ENCODE peak calls at places on chromosome 15, in five cellular contexts. Z, K, J, W and B are unnamed samples.

GRCh38 chr15:43218908-43219706 is 1.7 kb downstream of the EPB42 start:
- DNase-seq in Z (no peak), W (no peak), J (peak), K (no peak), B (peak)

GRCh38 chr15:68200016-68200861 is 4.9 kb downstream of the CALML4 start:
- DNase-seq in K (no peak), W (no peak), J (no peak), Z (no peak), B (no peak)

GRCh38 chr15:32870240-32871033 is 152.6 kb downstream of the GREM1 start:
- DNase-seq in K (no peak), J (no peak), Z (no peak), W (no peak), B (peak)

GRCh38 chr15:80419546-80419945 is 15.4 kb downstream of the ARNT2 start:
- DNase-seq in J (no peak), Z (no peak), K (no peak), W (no peak), B (peak)

GRCh38 chr15:83654379-83655236 is 685 bp downstream of the ADAMTSL3 start:
- DNase-seq in K (peak), Z (no peak), W (no peak), J (no peak), B (no peak)

GRCh38 chr15:78904599-78905358 is 32.1 kb downstream of the MORF4L1 start:
- DNase-seq in K (no peak), Z (no peak), W (no peak), J (no peak), B (no peak)

GRCh38 chr15:95930659-95931375 is 399.7 kb upstream of the NR2F2 start:
- DNase-seq in J (no peak), Z (no peak), W (no peak), K (no peak), B (no peak)

GRCh38 chr15:65512807-65513416 is 4.6 kb downstream of the DPP8 start:
- DNase-seq in K (peak), W (no peak), J (no peak), Z (no peak), B (peak)

GRCh38 chr15:66943456-66944095 is 121.8 kb upstream of the SMAD3 start:
- DNase-seq in W (no peak), J (no peak), K (no peak), Z (no peak), B (no peak)

GRCh38 chr15:93974804-93975481 is 256.4 kb upstream of the MCTP2 start:
- DNase-seq in Z (no peak), J (no peak), K (no peak), W (no peak), B (peak)
- TF ChIP-seq CTCF in Z (no peak), J (peak), K (no peak), W (peak), B (peak)

DNA sequence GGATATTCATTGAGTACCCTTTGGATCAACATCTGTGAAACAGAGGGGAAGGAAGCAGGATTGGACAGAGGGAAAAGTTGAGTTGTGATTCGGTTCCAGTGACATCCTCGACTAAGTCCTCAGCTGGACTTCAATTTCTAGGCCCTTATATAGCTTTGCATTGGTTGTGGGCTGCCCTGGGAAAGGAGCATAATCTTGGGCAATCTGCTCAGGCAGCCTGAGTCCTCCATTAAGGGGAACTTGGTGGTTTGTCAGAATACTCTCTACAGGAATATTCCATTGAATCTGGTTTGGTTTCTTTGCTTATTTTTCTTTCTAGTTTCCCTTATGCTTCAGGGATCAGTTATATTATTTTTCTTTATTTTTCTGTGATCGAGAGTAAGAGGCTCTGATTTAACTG is 94.1 kb downstream of the TCF12 start:
- DNase-seq in K (no peak), J (no peak), Z (no peak), W (no peak), B (no peak)
- TF ChIP-seq CTCF in K (no peak), J (no peak), Z (no peak), W (no peak), B (no peak)

GRCh38 chr15:63600001-63600645 is 2.9 kb downstream of the FBXL22 start:
- DNase-seq in K (no peak), J (no peak), Z (no peak), W (no peak), B (no peak)

GRCh38 chr15:63601026-63601726 is 4.0 kb downstream of the FBXL22 start:
- DNase-seq in J (no peak), K (no peak), W (peak), Z (peak), B (peak)

GRCh38 chr15:63601727-63602185 is 4.6 kb downstream of the FBXL22 start:
- DNase-seq in W (no peak), J (no peak), K (no peak), Z (no peak), B (no peak)

GRCh38 chr15:63599401-63600000 is 2.3 kb downstream of the FBXL22 start:
- DNase-seq in W (no peak), J (no peak), Z (peak), K (peak), B (peak)

DNA sequence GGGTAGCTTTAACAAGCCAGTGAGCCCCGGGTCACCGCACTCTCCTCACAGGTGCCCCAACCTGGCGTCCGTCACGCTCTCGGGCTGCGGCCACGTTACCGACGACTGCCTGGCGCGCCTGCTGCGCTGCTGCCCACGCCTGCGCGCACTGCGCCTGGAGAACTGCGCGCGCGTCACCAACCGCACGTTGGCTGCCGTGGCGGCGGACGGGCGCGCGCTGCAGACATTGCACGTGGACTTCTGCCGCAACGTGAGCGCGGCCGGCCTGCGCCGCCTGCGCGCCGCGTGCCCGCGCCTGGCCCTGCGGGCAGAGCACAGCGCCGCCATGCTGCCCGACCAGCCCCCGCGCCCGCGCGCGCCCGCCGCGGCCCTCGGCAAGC is 3.4 kb downstream of the FBXL22 start:
- DNase-seq in W (peak), K (peak), Z (peak), J (peak), B (peak)
- TF ChIP-seq CTCF in W (no peak), K (no peak), Z (no peak), J (no peak), B (no peak)

DNA sequence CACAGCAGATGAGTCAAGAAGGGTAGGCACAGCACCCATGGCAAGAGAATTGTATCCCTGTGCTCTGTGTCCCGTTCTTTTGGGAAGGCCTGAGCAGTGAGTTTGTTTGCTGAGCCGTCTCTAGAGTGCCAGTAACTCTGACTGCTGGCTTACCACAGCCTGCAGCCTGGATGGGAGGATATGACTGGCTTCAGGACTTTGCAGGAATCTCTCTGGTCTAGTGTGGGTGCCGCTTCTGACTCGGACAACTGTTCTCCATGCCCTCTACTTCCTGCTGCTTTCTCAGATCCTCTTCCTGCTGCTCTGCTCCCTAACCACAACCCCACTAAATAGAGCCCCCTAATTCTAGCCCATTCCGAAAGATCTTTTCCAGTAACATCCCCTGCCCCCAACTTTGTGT is 238.9 kb downstream of the SLCO3A1 start:
- DNase-seq in K (no peak), W (no peak), J (no peak), Z (no peak), B (no peak)
- TF ChIP-seq CTCF in K (no peak), W (no peak), J (no peak), Z (no peak), B (no peak)